ENCODE peak calls at places on chromosomes 6 and 20, in six cellular contexts. P is CD8-positive, alpha-beta memory T cell; R is mesendoderm; B is aorta; U is coronary artery; L is esophagus squamous epithelium. Q is an unnamed sample.
A peak's percentile ranks its signal among the peaks of the same experiment; 100 is the strongest.

GRCh38 chr6:79277109-79277508 is 42.6 kb upstream of the HMGN3 start:
- DNase-seq in P (no peak), R (peak; percentile 39), B (no peak), U (no peak), L (no peak), Q (no peak)

GRCh38 chr6:118965354-118965753 is 30.4 kb upstream of the MCM9 start:
- DNase-seq in B (no peak), L (no peak), R (no peak), P (no peak), U (no peak), Q (no peak)

GRCh38 chr20:18698735-18699380 is 111.0 kb downstream of the DTD1 start:
- DNase-seq in R (no peak), P (no peak), B (no peak), L (no peak), U (no peak), Q (no peak)

GRCh38 chr6:167760979-167761793 is 65.5 kb upstream of the AFDN start:
- DNase-seq in L (no peak), B (peak; percentile 72), R (no peak), U (peak; percentile 77), P (no peak), Q (no peak)

GRCh38 chr6:13710552-13711383 is 867 bp downstream of the RANBP9 start:
- DNase-seq in R (peak; percentile 87), L (no peak), B (peak; percentile 66), U (peak; percentile 77), P (peak; percentile 57), Q (peak; percentile 91)

GRCh38 chr6:84583784-84584183 is 180.6 kb downstream of the TBX18 start:
- DNase-seq in R (no peak), L (no peak), B (no peak), U (no peak), P (no peak), Q (no peak)

GRCh38 chr20:6492396-6493055 is 275.0 kb upstream of the BMP2 start:
- DNase-seq in U (no peak), R (peak; percentile 85), L (no peak), P (no peak), B (no peak), Q (no peak)

GRCh38 chr6:169723991-169724553 is at the start of gene PHF10:
- DNase-seq in R (peak; percentile 52), U (peak; percentile 73), P (peak; percentile 59), L (no peak), B (peak; percentile 55), Q (peak; percentile 83)

GRCh38 chr20:63309261-63310071 is 16.5 kb downstream of the COL20A1 start:
- DNase-seq in L (no peak), R (peak; percentile 25), B (no peak), P (no peak), U (no peak), Q (peak; percentile 78)

GRCh38 chr20:59627298-59627697 is 23.0 kb downstream of the PHACTR3 start:
- DNase-seq in U (no peak), L (no peak), R (no peak), B (no peak), P (no peak), Q (no peak)

GRCh38 chr6:37862992-37863391 is 43.5 kb downstream of the ZFAND3 start:
- DNase-seq in P (no peak), R (no peak), B (no peak), L (no peak), U (no peak), Q (no peak)

GRCh38 chr6:168017629-168018028 is 20.2 kb downstream of the KIF25 start:
- DNase-seq in P (no peak), L (no peak), R (no peak), U (no peak), B (no peak), Q (no peak)

GRCh38 chr6:116210316-116210715 is 43.6 kb downstream of the TSPYL4 start:
- DNase-seq in U (no peak), L (no peak), P (no peak), B (no peak), R (no peak), Q (no peak)

GRCh38 chr6:47132724-47133123 is 90.6 kb upstream of the ADGRF1 start:
- DNase-seq in B (no peak), P (no peak), U (no peak), R (peak; percentile 86), L (no peak), Q (no peak)

GRCh38 chr6:25266425-25267135 is 12.6 kb upstream of the CARMIL1 start:
- DNase-seq in P (no peak), R (no peak), U (no peak), L (no peak), B (no peak), Q (no peak)

GRCh38 chr20:2599265-2600060 is 53.0 kb upstream of the NOP56 start:
- DNase-seq in B (no peak), P (no peak), R (peak; percentile 40), U (no peak), L (no peak), Q (no peak)

GRCh38 chr6:156396791-156397418 is 380.3 kb upstream of the ARID1B start:
- DNase-seq in L (no peak), U (no peak), B (no peak), R (peak; percentile 21), P (no peak), Q (peak; percentile 77)

GRCh38 chr6:14736231-14736953 is 509.5 kb upstream of the JARID2 start:
- DNase-seq in U (no peak), P (no peak), L (no peak), B (no peak), R (no peak), Q (no peak)

GRCh38 chr6:107308676-107309075 is 150.7 kb downstream of the PDSS2 start:
- DNase-seq in R (no peak), B (no peak), L (no peak), U (no peak), P (no peak), Q (no peak)

GRCh38 chr6:135936606-135937005 is 85.1 kb downstream of the PDE7B start:
- DNase-seq in U (no peak), R (no peak), B (no peak), L (no peak), P (no peak), Q (no peak)

GRCh38 chr6:108587258-108588059 is 26.7 kb downstream of the FOXO3 start:
- DNase-seq in R (peak; percentile 54), U (no peak), P (no peak), L (no peak), B (no peak), Q (no peak)

GRCh38 chr6:132659082-132659481 is at the start of gene TAAR1:
- DNase-seq in R (no peak), P (no peak), L (no peak), U (no peak), B (no peak), Q (no peak)

GRCh38 chr20:12740647-12741046 is 268.1 kb upstream of the SPTLC3 start:
- DNase-seq in L (no peak), U (no peak), B (no peak), P (no peak), R (no peak), Q (no peak)

GRCh38 chr20:12737900-12738299 is 270.9 kb upstream of the SPTLC3 start:
- DNase-seq in P (no peak), U (no peak), B (no peak), R (no peak), L (no peak), Q (no peak)

GRCh38 chr20:12737497-12737896 is 271.3 kb upstream of the SPTLC3 start:
- DNase-seq in U (no peak), B (no peak), P (no peak), L (no peak), R (no peak), Q (no peak)
- H3K27ac ChIP-seq in U (peak overlapping the region; percentile 85), B (peak overlapping the region; percentile 98), P (no peak overlapping the region), L (no peak overlapping the region), R (no peak overlapping the region), Q (no peak overlapping the region)

DNA sequence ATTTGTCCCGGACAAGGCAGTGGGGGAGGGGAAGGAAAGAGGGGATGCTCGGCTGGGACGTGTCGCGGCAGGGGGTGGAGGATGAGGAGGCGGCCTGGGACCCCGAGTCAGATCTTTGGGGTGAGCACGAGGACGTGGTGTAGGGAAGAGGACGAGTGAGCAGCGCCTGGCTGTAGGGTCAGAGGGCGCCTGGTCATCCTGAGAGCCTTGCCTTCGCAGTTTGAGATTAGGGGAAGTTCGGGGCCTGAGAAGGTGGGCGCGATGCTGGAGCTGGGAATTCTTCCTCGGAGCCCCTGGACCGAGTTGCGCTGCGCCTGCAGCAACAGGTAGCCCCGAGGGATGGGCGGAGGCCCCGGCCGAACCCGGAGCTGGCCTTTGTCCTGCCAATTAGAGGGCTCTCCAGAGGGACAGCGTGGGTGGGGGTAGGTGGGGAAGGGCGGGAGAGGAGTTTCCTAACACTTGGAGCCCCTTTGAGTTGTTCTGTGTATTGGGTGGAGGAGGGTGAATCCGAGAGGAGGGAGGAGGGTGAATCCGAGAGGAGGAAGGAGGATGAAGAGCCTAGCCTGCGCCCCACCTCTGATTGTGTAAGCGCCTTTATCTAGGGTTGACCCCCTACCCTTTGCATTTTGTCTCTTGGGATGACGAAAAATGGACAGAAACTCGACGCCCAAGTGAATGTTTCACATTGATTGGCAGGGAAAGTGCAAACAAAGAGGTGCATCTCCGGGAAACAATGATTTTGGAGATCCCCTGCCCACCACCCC is 72.1 kb downstream of the SOX4 start:
- DNase-seq in L (no peak), P (no peak), U (no peak), R (peak; percentile 87), B (no peak), Q (peak; percentile 34)
- H3K27ac ChIP-seq in L (peak overlapping the region; percentile 81), P (no peak overlapping the region), U (peak overlapping the region; percentile 53), R (peak overlapping the region; percentile 69), B (no peak overlapping the region), Q (peak overlapping the region; percentile 76)

GRCh38 chr20:35305682-35306556 is 13.7 kb upstream of the FAM83C start:
- DNase-seq in U (no peak), L (peak; percentile 17), B (peak; percentile 83), P (peak; percentile 58), R (peak; percentile 75), Q (peak; percentile 83)
- H3K27ac ChIP-seq in U (peak overlapping the region; percentile 35), L (peak overlapping the region; percentile 90), B (no peak overlapping the region), P (no peak overlapping the region), R (peak overlapping the region; percentile 2), Q (peak overlapping the region; percentile 37)

GRCh38 chr6:137762168-137763090 is 104.6 kb upstream of the TNFAIP3 start:
- DNase-seq in U (no peak), R (no peak), P (no peak), B (no peak), L (no peak), Q (no peak)
- H3K27ac ChIP-seq in U (no peak overlapping the region), R (no peak overlapping the region), P (no peak overlapping the region), B (no peak overlapping the region), L (no peak overlapping the region), Q (no peak overlapping the region)